ENCODE peak calls at places on chromosome 21, in nine cellular contexts. Y, Q, P, A, D, U, W, J and V are unnamed samples.

GRCh38 chr21:35873441-35873840 is 186.9 kb downstream of the SETD4 start:
- DNase-seq in Y (no peak), Q (no peak), P (no peak), A (no peak), D (no peak), U (no peak), W (no peak), J (no peak), V (no peak)

GRCh38 chr21:14600569-14601308 is 54.6 kb upstream of the SAMSN1 start:
- DNase-seq in Y (no peak), Q (no peak), P (no peak), A (no peak), D (no peak), U (no peak), W (no peak), J (no peak), V (no peak)

GRCh38 chr21:46130721-46131720 is 24.4 kb downstream of the FTCD start:
- DNase-seq in Y (no peak), Q (no peak), P (no peak), A (no peak), D (no peak), U (no peak), W (no peak), J (no peak), V (no peak)

GRCh38 chr21:45530423-45531113 is 11.7 kb downstream of the SLC19A1 start:
- DNase-seq in Y (no peak), Q (no peak), P (no peak), A (no peak), D (no peak), U (no peak), W (no peak), J (no peak), V (peak; percentile 22)

GRCh38 chr21:45265721-45266517 is 21.8 kb downstream of the POFUT2 start:
- DNase-seq in Y (peak; percentile 28), Q (no peak), P (no peak), A (no peak), D (peak; percentile 16), U (no peak), W (no peak), J (no peak), V (peak; percentile 22)

GRCh38 chr21:34592120-34592561 is 22.8 kb downstream of the RCAN1 start:
- DNase-seq in Y (no peak), Q (no peak), P (peak; percentile 53), A (no peak), D (no peak), U (peak; percentile 46), W (no peak), J (peak; percentile 91), V (peak; percentile 74)

GRCh38 chr21:40841524-40842196 is 5.3 kb downstream of the DSCAM start:
- DNase-seq in Y (no peak), Q (no peak), P (peak; percentile 32), A (no peak), D (no peak), U (peak; percentile 79), W (peak; percentile 37), J (peak; percentile 74), V (peak; percentile 67)

GRCh38 chr21:32173106-32173755 is 105.6 kb downstream of the MIS18A start:
- DNase-seq in Y (no peak), Q (no peak), P (no peak), A (no peak), D (no peak), U (no peak), W (no peak), J (no peak), V (no peak)

GRCh38 chr21:41161428-41161827 is 6.5 kb upstream of the BACE2 start:
- DNase-seq in Y (no peak), Q (no peak), P (no peak), A (no peak), D (no peak), U (no peak), W (no peak), J (no peak), V (no peak)

GRCh38 chr21:45471229-45472052 is 66.5 kb downstream of the COL18A1 start:
- DNase-seq in Y (no peak), Q (peak; percentile 57), P (peak; percentile 32), A (no peak), D (no peak), U (no peak), W (peak; percentile 90), J (no peak), V (no peak)

GRCh38 chr21:32611471-32611997 is 643 bp downstream of the CFAP298 start:
- DNase-seq in Y (peak; percentile 38), Q (no peak), P (peak; percentile 29), A (peak; percentile 33), D (peak; percentile 66), U (no peak), W (peak; percentile 50), J (peak; percentile 32), V (peak; percentile 33)

GRCh38 chr21:32207096-32207716 is 71.6 kb downstream of the MIS18A start:
- DNase-seq in Y (no peak), Q (no peak), P (no peak), A (no peak), D (no peak), U (no peak), W (no peak), J (peak; percentile 19), V (no peak)

GRCh38 chr21:41926068-41926806 is 27.6 kb downstream of the C2CD2 start:
- DNase-seq in Y (no peak), Q (peak; percentile 19), P (peak; percentile 50), A (peak; percentile 17), D (peak; percentile 51), U (no peak), W (peak; percentile 78), J (peak; percentile 52), V (peak; percentile 44)

GRCh38 chr21:16205527-16205926 is 475.7 kb downstream of the USP25 start:
- DNase-seq in Y (no peak), Q (no peak), P (no peak), A (no peak), D (no peak), U (no peak), W (peak; percentile 22), J (no peak), V (no peak)

GRCh38 chr21:25334046-25334730 is 273.1 kb downstream of the MRPL39 start:
- DNase-seq in Y (no peak), Q (no peak), P (no peak), A (no peak), D (no peak), U (no peak), W (peak; percentile 64), J (no peak), V (no peak)

GRCh38 chr21:30839304-30839703 is 9.7 kb upstream of the KRTAP7-1 start:
- DNase-seq in Y (no peak), Q (no peak), P (peak; percentile 6), A (peak; percentile 49), D (peak; percentile 52), U (peak; percentile 9), W (peak; percentile 13), J (peak; percentile 65), V (no peak)

GRCh38 chr21:40618216-40618615 is 228.7 kb downstream of the DSCAM start:
- DNase-seq in Y (no peak), Q (no peak), P (no peak), A (no peak), D (no peak), U (no peak), W (no peak), J (no peak), V (no peak)

GRCh38 chr21:15781986-15782385 is 52.2 kb downstream of the USP25 start:
- DNase-seq in Y (no peak), Q (no peak), P (no peak), A (no peak), D (no peak), U (no peak), W (no peak), J (no peak), V (no peak)